ENCODE peak calls at places on chromosomes 2 and 18, in five cellular contexts. F is AML-193; M is T-helper 2 cell; P is fibroblast of lung; W is stimulated activated CD4-positive, alpha-beta T cell treated with anti-CD3 and anti-CD28 coated beads, Interleukin-2, amount 100 ng/mL, for 24 hours. J is an unnamed sample.

GRCh38 chr2:314561-315336 is 26.9 kb upstream of the ALKAL2 start:
- DNase-seq in F (no peak), M (no peak), P (no peak), W (no peak), J (no peak)

GRCh38 chr2:239143858-239144712 is 256.7 kb downstream of the HDAC4 start:
- DNase-seq in F (peak; percentile 2), M (peak; percentile 48), P (peak; percentile 45), W (peak; percentile 24), J (no peak)

GRCh38 chr2:42217914-42218313 is 48.8 kb downstream of the EML4 start:
- DNase-seq in F (no peak), M (no peak), P (no peak), W (no peak), J (no peak)

GRCh38 chr18:46632401-46633089 is 24.5 kb downstream of the LOXHD1 start:
- DNase-seq in F (no peak), M (no peak), P (peak; percentile 85), W (no peak), J (no peak)

GRCh38 chr2:47069628-47070154 is 85.4 kb downstream of the STPG4 start:
- DNase-seq in F (no peak), M (no peak), P (peak; percentile 86), W (no peak), J (no peak)

GRCh38 chr2:229296016-229296415 is 24.9 kb upstream of the PID1 start:
- DNase-seq in F (peak; percentile 67), M (no peak), P (no peak), W (no peak), J (no peak)

GRCh38 chr2:106124787-106125549 is 69.1 kb downstream of the UXS1 start:
- DNase-seq in F (no peak), M (no peak), P (no peak), W (no peak), J (no peak)

GRCh38 chr2:152425765-152426710 is 91.1 kb downstream of the FMNL2 start:
- DNase-seq in F (no peak), M (no peak), P (peak; percentile 59), W (no peak), J (no peak)

GRCh38 chr2:239532859-239533258 is 132.0 kb upstream of the HDAC4 start:
- DNase-seq in F (no peak), M (no peak), P (no peak), W (no peak), J (no peak)

GRCh38 chr18:50190926-50191325 is 4.0 kb downstream of the MYO5B start:
- DNase-seq in F (no peak), M (no peak), P (peak; percentile 6), W (no peak), J (no peak)